ENCODE peak calls at places on chromosomes 5 and 9, in seven cellular contexts. One of them, this sample, is unnamed.

GRCh38 chr5:35442916-35443639 is 174.6 kb upstream of the SPEF2 start:
- DNase-seq in heart right ventricle: no peak
- DNase-seq in cardiac fibroblast: no peak
- DNase-seq in C1 segment of cervical spinal cord: no peak
- DNase-seq in stimulated activated CD8-positive, alpha-beta memory T cell treated with anti-CD3 and anti-CD28 coated beads, Interleukin-4, amount 100 ng/mL, for 24 hours: no peak
- DNase-seq in progenitor cell of endocrine pancreas: no peak
- DNase-seq in GM13976: no peak
- DNase-seq in this sample: no peak

GRCh38 chr9:94913550-94913949 is 187.1 kb downstream of the AOPEP start:
- DNase-seq in C1 segment of cervical spinal cord: no peak
- DNase-seq in stimulated activated CD8-positive, alpha-beta memory T cell treated with anti-CD3 and anti-CD28 coated beads, Interleukin-4, amount 100 ng/mL, for 24 hours: no peak
- DNase-seq in GM13976: no peak
- DNase-seq in progenitor cell of endocrine pancreas: no peak
- DNase-seq in cardiac fibroblast: no peak
- DNase-seq in heart right ventricle: no peak
- DNase-seq in this sample: no peak

GRCh38 chr9:129343697-129344375 is 165.8 kb upstream of the IER5L start:
- DNase-seq in heart right ventricle: peak
- DNase-seq in stimulated activated CD8-positive, alpha-beta memory T cell treated with anti-CD3 and anti-CD28 coated beads, Interleukin-4, amount 100 ng/mL, for 24 hours: no peak
- DNase-seq in C1 segment of cervical spinal cord: no peak
- DNase-seq in cardiac fibroblast: peak
- DNase-seq in GM13976: no peak
- DNase-seq in progenitor cell of endocrine pancreas: no peak
- DNase-seq in this sample: peak

GRCh38 chr5:131277875-131278795 is 14.3 kb downstream of the CDC42SE2 start:
- DNase-seq in cardiac fibroblast: no peak
- DNase-seq in GM13976: no peak
- DNase-seq in heart right ventricle: no peak
- DNase-seq in progenitor cell of endocrine pancreas: no peak
- DNase-seq in stimulated activated CD8-positive, alpha-beta memory T cell treated with anti-CD3 and anti-CD28 coated beads, Interleukin-4, amount 100 ng/mL, for 24 hours: no peak
- DNase-seq in C1 segment of cervical spinal cord: no peak
- DNase-seq in this sample: no peak

GRCh38 chr9:79896390-79896789 is 324.6 kb downstream of the TLE4 start:
- DNase-seq in progenitor cell of endocrine pancreas: no peak
- DNase-seq in cardiac fibroblast: no peak
- DNase-seq in stimulated activated CD8-positive, alpha-beta memory T cell treated with anti-CD3 and anti-CD28 coated beads, Interleukin-4, amount 100 ng/mL, for 24 hours: no peak
- DNase-seq in heart right ventricle: no peak
- DNase-seq in C1 segment of cervical spinal cord: no peak
- DNase-seq in GM13976: no peak
- DNase-seq in this sample: no peak

GRCh38 chr5:52811067-52811749 is 23.5 kb downstream of the ITGA1 start:
- DNase-seq in stimulated activated CD8-positive, alpha-beta memory T cell treated with anti-CD3 and anti-CD28 coated beads, Interleukin-4, amount 100 ng/mL, for 24 hours: no peak
- DNase-seq in GM13976: no peak
- DNase-seq in cardiac fibroblast: peak
- DNase-seq in C1 segment of cervical spinal cord: no peak
- DNase-seq in heart right ventricle: no peak
- DNase-seq in progenitor cell of endocrine pancreas: no peak
- DNase-seq in this sample: peak

GRCh38 chr9:108300296-108301287 is 555.2 kb downstream of the ACTL7B start:
- DNase-seq in stimulated activated CD8-positive, alpha-beta memory T cell treated with anti-CD3 and anti-CD28 coated beads, Interleukin-4, amount 100 ng/mL, for 24 hours: no peak
- DNase-seq in C1 segment of cervical spinal cord: no peak
- DNase-seq in heart right ventricle: no peak
- DNase-seq in progenitor cell of endocrine pancreas: no peak
- DNase-seq in GM13976: no peak
- DNase-seq in cardiac fibroblast: no peak
- DNase-seq in this sample: no peak

GRCh38 chr5:170306381-170306790 is 8.8 kb upstream of the LCP2 start:
- DNase-seq in GM13976: no peak
- DNase-seq in progenitor cell of endocrine pancreas: no peak
- DNase-seq in stimulated activated CD8-positive, alpha-beta memory T cell treated with anti-CD3 and anti-CD28 coated beads, Interleukin-4, amount 100 ng/mL, for 24 hours: no peak
- DNase-seq in C1 segment of cervical spinal cord: no peak
- DNase-seq in heart right ventricle: peak
- DNase-seq in cardiac fibroblast: peak
- DNase-seq in this sample: no peak

GRCh38 chr5:102886586-102886985 is 131.5 kb downstream of the PAM start:
- DNase-seq in heart right ventricle: no peak
- DNase-seq in progenitor cell of endocrine pancreas: no peak
- DNase-seq in C1 segment of cervical spinal cord: no peak
- DNase-seq in cardiac fibroblast: no peak
- DNase-seq in GM13976: no peak
- DNase-seq in stimulated activated CD8-positive, alpha-beta memory T cell treated with anti-CD3 and anti-CD28 coated beads, Interleukin-4, amount 100 ng/mL, for 24 hours: no peak
- DNase-seq in this sample: no peak

GRCh38 chr9:133603165-133603927 is 5.8 kb downstream of the FAM163B start:
- DNase-seq in heart right ventricle: no peak
- DNase-seq in stimulated activated CD8-positive, alpha-beta memory T cell treated with anti-CD3 and anti-CD28 coated beads, Interleukin-4, amount 100 ng/mL, for 24 hours: no peak
- DNase-seq in C1 segment of cervical spinal cord: no peak
- DNase-seq in progenitor cell of endocrine pancreas: no peak
- DNase-seq in GM13976: no peak
- DNase-seq in cardiac fibroblast: no peak
- DNase-seq in this sample: no peak

GRCh38 chr5:51960617-51961115 is 577.4 kb downstream of the ISL1 start:
- DNase-seq in progenitor cell of endocrine pancreas: no peak
- DNase-seq in C1 segment of cervical spinal cord: no peak
- DNase-seq in heart right ventricle: no peak
- DNase-seq in stimulated activated CD8-positive, alpha-beta memory T cell treated with anti-CD3 and anti-CD28 coated beads, Interleukin-4, amount 100 ng/mL, for 24 hours: no peak
- DNase-seq in cardiac fibroblast: peak
- DNase-seq in GM13976: no peak
- DNase-seq in this sample: no peak

This sample was measured in HL-60.